ENCODE peak calls at places on chromosomes 13 and 19, in four cellular contexts. D is OCI-LY7, E is neural crest cell, A is fibroblast of pulmonary artery. R is an unnamed sample.

GRCh38 chr19:49560358-49560900 is 19.9 kb downstream of the NOSIP start:
- DNase-seq in E (no peak), D (no peak), A (no peak), R (no peak)

GRCh38 chr13:110327036-110327790 is 20.1 kb downstream of the COL4A2 start:
- DNase-seq in E (no peak), D (no peak), A (no peak), R (no peak)

GRCh38 chr13:52459668-52460067 is 4.4 kb downstream of the CKAP2 start:
- DNase-seq in D (no peak), E (no peak), A (peak), R (no peak)

GRCh38 chr19:51333836-51334460 is 8.0 kb downstream of the VSIG10L start:
- DNase-seq in A (no peak), D (peak), E (no peak), R (no peak)

GRCh38 chr13:90448466-90449037 is 898.9 kb upstream of the MIR17HG start:
- DNase-seq in E (no peak), A (peak), D (no peak), R (no peak)

GRCh38 chr19:2010135-2010668 is 5.3 kb downstream of the BTBD2 start:
- DNase-seq in A (no peak), E (no peak), D (no peak), R (no peak)

GRCh38 chr19:45676851-45677263 is 8.8 kb downstream of the GIPR start:
- DNase-seq in D (peak), E (no peak), A (no peak), R (no peak)

GRCh38 chr19:6613711-6614110 is 22.8 kb upstream of the CD70 start:
- DNase-seq in D (no peak), A (peak), E (no peak), R (no peak)

GRCh38 chr19:45444318-45445041 is 20.8 kb upstream of the ERCC1 start:
- DNase-seq in E (peak), A (peak), D (peak), R (peak)

GRCh38 chr13:42047561-42048322 is 706 bp upstream of the DGKH start:
- DNase-seq in D (peak), E (peak), A (peak), R (peak)

GRCh38 chr13:32587774-32588165 is 1.5 kb downstream of the PDS5B start:
- DNase-seq in D (no peak), E (no peak), A (peak), R (no peak)

GRCh38 chr13:113005076-113005865 is 36.3 kb downstream of the MCF2L start:
- DNase-seq in A (no peak), E (no peak), D (peak), R (no peak)

GRCh38 chr13:83333614-83334388 is 548.5 kb downstream of the SLITRK1 start:
- DNase-seq in A (no peak), E (no peak), D (no peak), R (no peak)

GRCh38 chr19:18204394-18205179 is 745 bp upstream of the RAB3A start:
- DNase-seq in A (no peak), E (peak), D (no peak), R (no peak)

GRCh38 chr13:40245567-40245966 is 420.9 kb downstream of the FOXO1 start:
- DNase-seq in E (no peak), A (no peak), D (no peak), R (no peak)

GRCh38 chr19:34474233-34474989 is 7.1 kb upstream of the WTIP start:
- DNase-seq in E (no peak), A (peak), D (no peak), R (no peak)

GRCh38 chr13:25463496-25463895 is 91.7 kb downstream of the ATP8A2 start:
- DNase-seq in A (no peak), E (no peak), D (no peak), R (no peak)

GRCh38 chr13:93561553-93561952 is 334.9 kb downstream of the GPC6 start:
- DNase-seq in D (no peak), A (no peak), E (no peak), R (no peak)

GRCh38 chr19:45352471-45352870 is 11.9 kb downstream of the KLC3 start:
- DNase-seq in E (no peak), D (no peak), A (no peak), R (no peak)

GRCh38 chr13:72304121-72304745 is 423.2 kb downstream of the MZT1 start:
- DNase-seq in E (no peak), D (no peak), A (peak), R (no peak)

GRCh38 chr19:13396256-13397080 is 109.8 kb downstream of the CACNA1A start:
- DNase-seq in E (peak), A (peak), D (peak), R (no peak)

GRCh38 chr19:39515551-39516191 is 732 bp downstream of the SELENOV start:
- DNase-seq in E (no peak), D (no peak), A (no peak), R (no peak)

GRCh38 chr13:66700336-66700735 is 529.8 kb downstream of the PCDH9 start:
- DNase-seq in A (no peak), D (no peak), E (no peak), R (no peak)

GRCh38 chr13:34738251-34739170 is 203.6 kb upstream of the NBEA start:
- DNase-seq in A (peak), E (no peak), D (no peak), R (no peak)

GRCh38 chr13:30165791-30166190 is 141.6 kb downstream of the KATNAL1 start:
- DNase-seq in E (no peak), D (no peak), A (peak), R (no peak)

GRCh38 chr13:46667687-46668281 is 114.8 kb downstream of the LRCH1 start:
- DNase-seq in E (no peak), A (peak), D (peak), R (no peak)

GRCh38 chr19:19591133-19591825 is 27.2 kb downstream of the PBX4 start:
- DNase-seq in A (peak), E (no peak), D (no peak), R (no peak)

GRCh38 chr19:32480321-32480720 is 74.8 kb downstream of the DPY19L3 start:
- DNase-seq in E (no peak), D (no peak), A (no peak), R (no peak)

GRCh38 chr13:50161052-50161451 is 145.8 kb downstream of the KCNRG start:
- DNase-seq in A (peak), D (no peak), E (no peak), R (no peak)

GRCh38 chr19:11452814-11453335 is 17.4 kb downstream of the PRKCSH start:
- DNase-seq in E (no peak), A (no peak), D (no peak), R (no peak)

GRCh38 chr19:29119582-29119981 is 93.4 kb downstream of the UQCRFS1 start:
- DNase-seq in E (no peak), A (no peak), D (no peak), R (no peak)

GRCh38 chr13:103236213-103236612 is 170.0 kb upstream of the SLC10A2 start:
- DNase-seq in A (peak), E (no peak), D (no peak), R (no peak)

GRCh38 chr19:48999481-49000325 is 6.0 kb downstream of the RUVBL2 start:
- DNase-seq in D (peak), A (peak), E (peak), R (no peak)

GRCh38 chr19:15122331-15123030 is 15.3 kb downstream of the SYDE1 start:
- DNase-seq in D (no peak), E (no peak), A (no peak), R (no peak)

GRCh38 chr13:73198888-73199497 is 140.2 kb downstream of the KLF5 start:
- DNase-seq in E (no peak), D (no peak), A (no peak), R (no peak)

GRCh38 chr19:54218259-54218658 is 4.5 kb downstream of the LILRB3 start:
- DNase-seq in A (no peak), D (no peak), E (no peak), R (no peak)

GRCh38 chr13:36548129-36548528 is 115.8 kb downstream of the CCNA1 start:
- DNase-seq in D (no peak), E (no peak), A (no peak), R (no peak)

DNA sequence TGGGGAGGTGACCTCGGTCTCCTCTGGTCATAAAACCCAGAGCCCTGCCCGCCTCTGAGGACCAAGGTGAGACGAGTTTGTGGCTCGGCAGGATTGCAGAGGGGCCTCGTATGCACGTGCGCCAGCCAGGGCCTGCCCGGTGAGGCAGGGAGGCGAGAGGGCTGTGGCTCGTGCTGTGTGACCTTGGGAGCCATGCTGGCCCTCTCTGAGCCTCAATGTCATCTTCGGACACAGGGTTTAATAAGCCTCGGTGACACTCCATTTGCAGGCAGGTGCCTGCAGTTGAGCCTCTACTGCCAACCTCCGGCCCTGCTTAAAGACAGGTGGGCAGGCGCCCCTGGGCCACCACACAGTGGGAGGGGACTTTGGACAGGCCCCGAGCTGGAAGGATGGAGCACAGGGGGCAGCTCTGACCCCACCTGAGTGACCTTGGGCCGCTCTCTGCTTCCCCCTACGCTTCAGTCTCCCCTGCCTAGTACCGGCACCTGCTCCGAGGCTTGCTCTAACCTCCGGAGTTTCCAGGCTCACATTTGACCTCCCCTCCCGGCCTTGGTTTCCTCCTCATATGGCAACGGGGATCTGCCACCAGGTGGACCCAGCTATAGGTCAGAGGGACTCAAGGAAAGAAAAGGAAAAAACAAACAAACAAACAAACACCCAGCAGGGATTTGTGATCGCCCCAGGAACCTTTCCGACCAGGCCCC is 3.2 kb downstream of the ZBTB7A start:
- DNase-seq in A (no peak), D (peak), E (no peak), R (no peak)
- TF ChIP-seq CTCF in A (peak), D (peak), E (no peak), R (no peak)

GRCh38 chr13:28483313-28483931 is 11.5 kb downstream of the FLT1 start:
- DNase-seq in D (no peak), A (no peak), E (no peak), R (no peak)
- TF ChIP-seq CTCF in D (no peak), A (no peak), E (no peak), R (no peak)

GRCh38 chr13:58712191-58712590 is 1080.6 kb downstream of the PCDH17 start:
- DNase-seq in A (no peak), E (no peak), D (no peak), R (no peak)
- TF ChIP-seq CTCF in A (no peak), E (no peak), D (no peak), R (no peak)

GRCh38 chr19:58509731-58510083 is 2.1 kb downstream of the SLC27A5 start:
- DNase-seq in D (no peak), A (no peak), E (no peak), R (no peak)

GRCh38 chr19:58513694-58514563 is 2.1 kb upstream of the SLC27A5 start:
- DNase-seq in D (peak), E (peak), A (peak), R (peak)

GRCh38 chr19:58513213-58513693 is 1.5 kb upstream of the SLC27A5 start:
- DNase-seq in E (no peak), A (no peak), D (no peak), R (no peak)

GRCh38 chr19:58511353-58512208 is at the start of gene SLC27A5:
- DNase-seq in D (no peak), E (no peak), A (no peak), R (no peak)

DNA sequence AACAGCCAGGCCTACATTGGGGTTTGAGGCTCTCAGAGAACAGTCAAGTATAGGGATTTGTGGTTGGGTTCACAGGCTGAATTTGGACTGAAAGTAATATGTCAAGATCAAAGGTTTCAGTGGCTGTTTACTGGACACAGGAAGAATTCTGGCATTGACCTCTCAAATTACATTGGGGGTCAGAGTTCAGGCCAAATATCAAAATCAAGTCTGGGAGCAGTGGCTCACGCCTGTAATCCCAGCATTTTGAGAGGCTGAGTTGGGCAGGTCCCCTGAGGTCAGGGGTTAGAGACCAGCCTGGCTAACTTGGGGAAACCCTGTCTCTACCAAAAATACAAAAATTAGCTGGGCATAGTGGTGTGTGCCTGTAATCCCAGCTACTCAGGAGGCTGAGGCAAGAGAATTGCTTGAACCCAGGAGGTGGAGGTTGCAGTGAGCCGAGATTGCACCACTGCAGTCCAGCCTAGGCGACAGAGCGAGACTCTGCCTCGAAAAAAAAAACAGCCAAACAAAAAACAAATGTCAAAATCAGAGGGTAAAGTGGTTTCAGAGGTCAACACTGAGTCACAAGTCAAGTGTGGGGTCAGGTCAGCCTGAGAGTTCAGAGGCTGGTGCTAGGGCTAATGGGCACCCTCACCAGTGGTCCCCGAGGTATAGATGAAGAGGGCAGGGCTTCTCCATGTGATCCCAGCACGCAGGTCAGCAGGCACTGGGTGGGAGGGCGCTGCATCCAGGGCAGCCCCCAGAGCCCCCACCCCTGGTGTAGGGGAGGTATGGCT is 1.5 kb downstream of the SLC27A5 start:
- DNase-seq in D (no peak), E (no peak), A (no peak), R (no peak)
- TF ChIP-seq CTCF in D (no peak), E (no peak), A (no peak), R (no peak)

GRCh38 chr13:99614465-99614885 is 113.2 kb downstream of the TM9SF2 start:
- DNase-seq in A (peak), D (peak), E (no peak), R (no peak)

GRCh38 chr13:99606322-99607089 is 105.2 kb downstream of the TM9SF2 start:
- DNase-seq in D (peak), E (peak), A (peak), R (peak)

GRCh38 chr13:99605417-99606321 is 104.4 kb downstream of the TM9SF2 start:
- DNase-seq in E (peak), D (peak), A (no peak), R (peak)

GRCh38 chr13:99608345-99608744 is 107.1 kb downstream of the TM9SF2 start:
- DNase-seq in E (no peak), A (no peak), D (no peak), R (no peak)

GRCh38 chr13:99610702-99611289 is 109.5 kb downstream of the TM9SF2 start:
- DNase-seq in D (no peak), A (no peak), E (no peak), R (no peak)
- TF ChIP-seq CTCF in D (peak), A (peak), E (peak), R (no peak)

GRCh38 chr13:27556109-27556508 is 64.2 kb downstream of the LNX2 start:
- DNase-seq in A (peak), E (no peak), D (no peak), R (no peak)
- TF ChIP-seq CTCF in A (no peak), E (no peak), D (no peak), R (no peak)

DNA sequence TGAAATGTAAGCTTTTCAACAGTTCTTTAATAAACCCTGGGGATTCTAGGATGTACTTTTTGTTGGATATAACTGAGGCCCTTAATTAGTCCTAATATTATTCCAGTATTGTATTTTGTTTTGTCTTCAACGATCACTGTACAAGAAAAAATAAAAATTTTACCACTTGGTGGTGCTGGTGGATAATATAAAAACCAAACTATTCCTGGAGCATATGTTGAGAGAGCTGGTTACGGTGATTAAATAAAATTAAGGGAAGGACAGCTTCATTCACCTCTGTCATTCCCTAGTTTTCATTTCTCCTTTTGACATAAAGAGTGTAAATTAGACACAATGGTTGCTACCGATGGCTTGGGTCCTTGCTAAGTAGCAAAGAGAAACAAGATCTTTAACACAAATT is 598.6 kb upstream of the PCDH20 start:
- DNase-seq in E (no peak), A (peak), D (peak), R (no peak)
- TF ChIP-seq CTCF in E (peak), A (no peak), D (peak), R (peak)

GRCh38 chr13:48647625-48648024 is 6.1 kb upstream of the CYSLTR2 start:
- DNase-seq in A (no peak), D (peak), E (no peak), R (no peak)
- TF ChIP-seq CTCF in A (no peak), D (peak), E (no peak), R (no peak)